ENCODE peak calls at places on chromosomes 11 and 22, in five cellular contexts. I is IMR-90; F is activated naive CD4-positive, alpha-beta T cell; X is hepatic stellate cell; L is AG04450. D is an unnamed sample.

GRCh38 chr11:92340839-92341238 is 116.2 kb downstream of the FAT3 start:
- DNase-seq in X (peak), F (no peak), I (peak), L (no peak), D (peak)

GRCh38 chr22:26534874-26535470 is 22.7 kb upstream of the TFIP11 start:
- DNase-seq in F (no peak), I (no peak), X (no peak), L (no peak), D (no peak)

GRCh38 chr11:44737222-44737621 is 10.5 kb downstream of the TSPAN18 start:
- DNase-seq in I (no peak), X (no peak), F (no peak), L (no peak), D (no peak)

GRCh38 chr11:45264839-45265515 is 21.2 kb downstream of the SYT13 start:
- DNase-seq in X (peak), F (no peak), L (peak), I (peak), D (peak)

GRCh38 chr11:58024601-58025091 is 965 bp downstream of the OR9Q1 start:
- DNase-seq in L (no peak), X (peak), I (peak), F (no peak), D (peak)

GRCh38 chr22:30609260-30610185 is 2.5 kb downstream of the TCN2 start:
- DNase-seq in I (peak), X (peak), F (no peak), L (peak), D (peak)

GRCh38 chr22:22552630-22553029 is 6.4 kb downstream of the PRAME start:
- DNase-seq in L (no peak), F (no peak), I (no peak), X (no peak), D (no peak)

GRCh38 chr22:38786631-38787030 is 7.3 kb downstream of the DNAL4 start:
- DNase-seq in L (no peak), F (no peak), I (no peak), X (no peak), D (no peak)

GRCh38 chr22:38697055-38697980 is 3.4 kb downstream of the JOSD1 start:
- DNase-seq in F (no peak), X (no peak), I (peak), L (no peak), D (no peak)

GRCh38 chr11:30573951-30574350 is 12.2 kb downstream of the MPPED2 start:
- DNase-seq in I (peak), L (no peak), X (no peak), F (no peak), D (no peak)

GRCh38 chr11:12838463-12839120 is 164.4 kb downstream of the TEAD1 start:
- DNase-seq in X (no peak), F (no peak), I (no peak), L (no peak), D (peak)

GRCh38 chr11:64477675-64478074 is 113.3 kb upstream of the SLC22A12 start:
- DNase-seq in I (no peak), L (no peak), F (no peak), X (no peak), D (no peak)

GRCh38 chr11:80958414-80958813 is 1517.6 kb upstream of the TENM4 start:
- DNase-seq in L (peak), X (no peak), I (peak), F (no peak), D (peak)

D was measured in AG20443.